ENCODE peak calls at places on chromosomes 11 and 22, in four cellular contexts. Y is lower leg skin, J is body of pancreas, R is heart left ventricle. I is an unnamed sample.

GRCh38 chr11:9205596-9205995 is 59.6 kb downstream of the DENND5A start:
- DNase-seq in Y (no peak), J (no peak), R (no peak), I (no peak)

GRCh38 chr22:44584256-44584902 is 86.3 kb upstream of the RTL6 start:
- DNase-seq in Y (no peak), J (peak), R (peak), I (no peak)

GRCh38 chr22:20957691-20958440 is 9.2 kb upstream of the AIFM3 start:
- DNase-seq in Y (no peak), J (peak), R (peak), I (peak)

GRCh38 chr11:104060820-104061219 is 24.4 kb downstream of the DDI1 start:
- DNase-seq in Y (no peak), J (no peak), R (no peak), I (no peak)

GRCh38 chr11:12922418-12922817 is 86.7 kb upstream of the RASSF10 start:
- DNase-seq in Y (no peak), J (no peak), R (no peak), I (no peak)

GRCh38 chr11:121106812-121107211 is 5.8 kb downstream of the TECTA start:
- DNase-seq in Y (no peak), J (no peak), R (no peak), I (no peak)

GRCh38 chr11:19881185-19881584 is 168.5 kb downstream of the NAV2 start:
- DNase-seq in Y (no peak), J (no peak), R (no peak), I (no peak)

GRCh38 chr11:134253189-134253993 is at the start of the genes ACAD8 and THYN1:
- DNase-seq in Y (peak), J (peak), R (peak), I (peak)

GRCh38 chr22:42648368-42649260 is 578 bp downstream of the CYB5R3 start:
- DNase-seq in Y (peak), J (peak), R (peak), I (peak)

GRCh38 chr11:29312817-29313216 is 704.0 kb downstream of the KCNA4 start:
- DNase-seq in Y (no peak), J (no peak), R (no peak), I (no peak)

DNA sequence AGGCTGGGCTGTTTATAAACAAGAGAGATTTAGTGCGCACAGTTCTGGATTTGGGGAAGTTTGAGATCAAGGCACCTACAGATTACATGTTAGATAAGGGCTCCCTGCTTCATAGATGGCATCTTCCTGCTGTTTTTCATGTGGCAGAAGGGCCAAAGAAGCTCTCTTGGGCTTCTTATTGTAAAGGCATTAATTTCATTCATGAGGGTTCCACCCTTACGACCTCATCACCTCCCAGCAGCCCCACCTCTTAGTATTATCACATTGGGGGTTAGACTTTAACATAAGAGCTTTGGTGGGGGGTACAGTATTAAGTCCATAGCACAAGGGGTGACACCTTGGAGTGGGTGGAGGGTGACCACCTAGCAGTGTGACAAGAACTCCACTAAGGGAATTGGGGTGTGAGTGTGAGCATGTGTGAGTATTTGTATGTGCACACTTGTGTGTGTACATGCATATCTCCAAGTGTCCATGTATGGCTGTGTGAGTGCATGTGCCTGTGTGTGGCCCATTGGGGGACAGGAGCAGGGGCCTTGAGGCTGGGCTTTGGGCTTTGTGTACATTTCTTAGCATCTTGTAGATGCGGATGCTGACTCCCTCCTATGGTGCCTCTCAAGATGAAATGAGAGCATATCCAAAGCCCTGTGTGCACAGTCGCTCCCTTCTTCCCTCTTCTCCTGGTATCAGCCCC is 42.7 kb downstream of the BCR start:
- DNase-seq in Y (no peak), J (no peak), R (no peak), I (no peak)
- TF ChIP-seq POLR2A in Y (no peak), J (no peak), R (no peak), I (no peak)

GRCh38 chr11:117199061-117199915 is at the start of gene TAGLN:
- DNase-seq in Y (no peak), J (peak), R (peak), I (no peak)
- TF ChIP-seq POLR2A in Y (no peak), J (peak), R (peak), I (no peak)

DNA sequence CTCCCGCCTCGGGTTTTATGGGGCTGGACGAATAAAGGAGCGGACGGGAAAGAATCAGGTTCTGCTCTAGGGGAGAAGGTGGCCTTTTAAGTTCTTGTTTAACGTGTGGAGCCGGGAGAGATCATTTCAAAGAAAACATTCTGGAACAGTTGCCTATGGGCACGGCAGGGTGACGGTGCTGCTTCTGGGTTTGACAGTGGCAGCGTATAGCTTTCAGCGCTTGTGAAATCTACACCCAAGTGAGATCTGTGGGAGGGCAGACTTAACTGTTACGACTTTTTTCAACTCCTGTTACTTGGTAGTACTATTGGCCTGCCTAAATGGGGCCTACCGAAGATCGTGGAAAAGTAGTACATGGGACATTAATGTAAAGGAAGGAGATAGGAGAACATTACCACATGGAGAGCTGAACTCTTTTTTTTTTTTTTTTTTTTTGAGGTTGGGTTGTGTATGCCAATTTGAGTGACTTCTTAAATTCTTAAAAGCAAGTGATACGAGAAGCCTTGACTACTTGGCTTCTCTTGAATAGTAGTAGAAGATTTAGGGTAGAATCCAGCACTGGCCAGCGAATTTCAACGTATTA is 745 bp downstream of the USP47 start:
- DNase-seq in Y (peak), J (peak), R (peak), I (peak)
- TF ChIP-seq POLR2A in Y (no peak), J (no peak), R (no peak), I (peak)

GRCh38 chr11:65826972-65827773 is 6.6 kb upstream of the SNX32 start:
- DNase-seq in Y (no peak), J (no peak), R (no peak), I (no peak)
- TF ChIP-seq POLR2A in Y (no peak), J (no peak), R (no peak), I (no peak)